ENCODE peak calls at places on chromosomes 2 and 18, in seven cellular contexts. M is cardiac fibroblast, S is kidney epithelial cell, R is K562, I is astrocyte of the cerebellum, L is lung, K is testis. A is an unnamed sample.

GRCh38 chr2:164335128-164335527 is 286.2 kb downstream of the GRB14 start:
- DNase-seq in M (no peak), S (no peak), R (no peak), I (no peak), L (no peak), K (no peak), A (no peak)

GRCh38 chr2:135030826-135031225 is 16.4 kb downstream of the MAP3K19 start:
- DNase-seq in M (peak; percentile 63), S (no peak), R (no peak), I (peak; percentile 66), L (no peak), K (no peak), A (peak; percentile 62)

GRCh38 chr2:197264332-197264731 is 46.2 kb downstream of the ANKRD44 start:
- DNase-seq in M (no peak), S (no peak), R (no peak), I (no peak), L (no peak), K (no peak), A (no peak)

GRCh38 chr2:201440182-201440581 is 11.1 kb downstream of the TRAK2 start:
- DNase-seq in M (no peak), S (no peak), R (peak; percentile 69), I (no peak), L (peak; percentile 70), K (no peak), A (no peak)

GRCh38 chr2:49371302-49371701 is 217.0 kb upstream of the FSHR start:
- DNase-seq in M (no peak), S (no peak), R (no peak), I (no peak), L (no peak), K (no peak), A (no peak)

GRCh38 chr2:10813085-10813748 is 632 bp upstream of the PDIA6 start:
- DNase-seq in M (no peak), S (no peak), R (no peak), I (no peak), L (no peak), K (no peak), A (no peak)

GRCh38 chr2:241064008-241064801 is 37.9 kb downstream of the MTERF4 start:
- DNase-seq in M (no peak), S (no peak), R (no peak), I (no peak), L (peak; percentile 66), K (peak; percentile 10), A (no peak)

GRCh38 chr18:32469691-32470131 is 971 bp downstream of the GAREM1 start:
- DNase-seq in M (peak; percentile 41), S (no peak), R (no peak), I (no peak), L (no peak), K (no peak), A (peak; percentile 38)

GRCh38 chr2:238136820-238137537 is 1.5 kb upstream of the KLHL30 start:
- DNase-seq in M (peak; percentile 79), S (no peak), R (no peak), I (no peak), L (peak; percentile 62), K (no peak), A (no peak)
- H3K4me3 ChIP-seq in M (no peak overlapping the region), S (no peak overlapping the region), R (no peak overlapping the region), I (no peak overlapping the region), L (no peak overlapping the region), K (no peak overlapping the region), A (no peak overlapping the region)

DNA sequence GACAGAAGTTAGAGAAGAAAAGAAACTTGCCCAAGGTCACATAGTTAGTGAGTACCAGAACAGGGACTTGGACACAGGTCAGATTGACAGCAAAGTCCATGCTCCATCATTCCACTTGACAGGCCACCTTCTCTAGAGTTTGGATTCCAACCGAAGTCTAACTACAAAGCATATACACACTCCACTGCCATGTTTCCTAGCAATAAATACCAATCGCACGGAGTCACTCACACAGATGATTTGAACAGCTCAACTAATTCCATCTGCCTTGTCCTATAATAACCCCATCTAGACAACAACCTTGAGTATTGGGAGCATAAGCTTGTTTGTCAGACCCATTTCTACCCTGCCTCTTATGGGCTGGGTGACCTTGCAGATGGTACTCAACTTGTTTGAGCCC is 334.6 kb upstream of the MGAT5 start:
- DNase-seq in M (no peak), S (no peak), R (no peak), I (no peak), L (no peak), K (no peak), A (no peak)
- TF ChIP-seq CTCF in M (no peak), S (no peak), R (no peak), I (no peak), L (no peak), K (no peak), A (no peak)

DNA sequence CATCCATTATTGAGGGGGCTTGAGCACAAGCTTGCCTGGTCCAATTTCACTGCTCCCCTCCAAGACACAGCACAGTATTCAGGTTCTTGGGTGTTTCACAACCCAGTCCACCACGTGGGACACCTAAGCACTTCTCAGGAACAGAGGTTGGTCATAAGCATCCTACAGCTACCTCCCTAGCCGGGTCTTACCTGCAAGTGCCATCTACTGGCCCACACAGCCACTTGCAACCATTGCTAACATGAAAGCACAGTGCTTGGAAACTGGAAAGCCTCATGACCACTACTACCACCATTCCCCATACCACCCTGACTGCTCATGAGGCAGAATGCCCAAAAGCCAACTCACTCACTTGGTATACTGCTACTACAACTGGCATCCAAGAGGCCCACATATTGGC is 105.7 kb upstream of the RPRM start:
- DNase-seq in M (no peak), S (no peak), R (no peak), I (no peak), L (no peak), K (no peak), A (no peak)
- H3K4me3 ChIP-seq in M (no peak overlapping the region), S (no peak overlapping the region), R (no peak overlapping the region), I (no peak overlapping the region), L (no peak overlapping the region), K (no peak overlapping the region), A (no peak overlapping the region)

DNA sequence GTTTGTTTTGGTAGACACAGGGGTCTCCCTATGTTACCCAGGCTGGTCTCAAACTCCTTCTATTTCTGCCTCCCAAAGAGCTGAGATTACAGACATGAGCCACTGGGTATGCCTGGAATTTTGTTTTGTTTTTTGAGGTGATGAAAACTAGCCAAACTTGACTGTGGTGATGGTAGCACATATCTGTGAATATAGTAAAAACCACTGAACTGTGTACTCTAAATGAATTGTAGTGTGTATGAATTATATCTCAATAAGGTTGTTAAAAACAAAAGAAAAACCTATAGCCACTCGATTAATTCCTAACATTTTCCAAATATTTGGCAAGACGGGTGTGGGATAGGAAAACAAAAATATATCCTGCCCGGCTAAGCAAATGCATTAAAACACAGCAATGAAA is 1302.3 kb upstream of the CHAC2 start:
- DNase-seq in M (no peak), S (no peak), R (no peak), I (peak; percentile 75), L (no peak), K (no peak), A (peak; percentile 38)
- TF ChIP-seq CTCF in M (no peak), S (no peak), R (no peak), I (no peak), L (no peak), K (no peak), A (no peak)

GRCh38 chr18:76404345-76404831 is 90.7 kb downstream of the ZNF516 start:
- DNase-seq in M (no peak), S (no peak), R (no peak), I (no peak), L (no peak), K (no peak), A (no peak)

GRCh38 chr18:76402026-76402990 is 92.7 kb downstream of the ZNF516 start:
- DNase-seq in M (no peak), S (no peak), R (no peak), I (no peak), L (no peak), K (no peak), A (no peak)

GRCh38 chr18:76398899-76399612 is 96.0 kb downstream of the ZNF516 start:
- DNase-seq in M (peak; percentile 76), S (no peak), R (peak; percentile 75), I (peak; percentile 47), L (peak; percentile 82), K (peak; percentile 94), A (peak; percentile 70)

GRCh38 chr18:76399613-76400391 is 95.2 kb downstream of the ZNF516 start:
- DNase-seq in M (no peak), S (no peak), R (no peak), I (no peak), L (no peak), K (no peak), A (no peak)

DNA sequence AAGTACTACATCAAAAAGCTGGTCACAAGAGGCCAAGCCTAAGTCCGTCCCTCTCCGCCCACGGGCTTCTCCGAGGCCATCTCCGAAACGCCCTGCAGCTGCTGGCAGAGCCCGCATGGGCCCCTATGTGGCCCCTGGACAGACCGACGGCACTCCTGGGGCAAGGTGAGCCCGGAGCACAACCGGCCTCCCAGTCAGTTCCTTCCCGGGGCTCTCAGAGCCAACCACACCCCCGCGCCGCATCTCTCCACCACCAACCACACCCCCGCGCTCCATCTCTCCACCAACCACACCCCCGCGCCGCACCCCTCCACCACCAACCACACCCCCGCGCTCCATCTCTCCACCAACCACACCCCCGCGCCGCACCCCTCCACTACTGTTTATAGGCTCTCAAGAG is 93.5 kb downstream of the ZNF516 start:
- DNase-seq in M (no peak), S (no peak), R (peak; percentile 13), I (no peak), L (no peak), K (no peak), A (no peak)
- H3K4me3 ChIP-seq in M (no peak overlapping the region), S (no peak overlapping the region), R (no peak overlapping the region), I (no peak overlapping the region), L (no peak overlapping the region), K (no peak overlapping the region), A (no peak overlapping the region)

DNA sequence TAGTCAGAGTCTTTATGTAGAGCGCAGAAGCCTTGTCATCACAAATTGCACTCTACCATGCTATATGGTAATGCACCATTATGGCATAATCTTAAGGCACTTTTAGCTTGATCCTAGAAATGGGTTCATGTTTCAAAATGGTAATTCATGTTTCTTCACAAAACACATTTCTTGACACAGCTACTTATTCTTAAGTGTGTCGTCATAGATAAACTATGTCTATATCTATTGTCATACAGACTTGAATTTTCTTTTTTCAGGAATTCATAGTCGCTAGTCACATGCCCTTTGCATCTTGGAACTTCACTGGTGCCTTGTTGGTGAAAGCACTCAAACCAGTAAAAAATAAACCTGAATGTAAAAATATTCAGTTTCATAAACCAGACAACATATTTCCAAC is 1578.2 kb downstream of the LRP1B start:
- DNase-seq in M (no peak), S (no peak), R (no peak), I (no peak), L (no peak), K (no peak), A (no peak)
- TF ChIP-seq CTCF in M (no peak), S (no peak), R (no peak), I (no peak), L (no peak), K (no peak), A (no peak)

GRCh38 chr2:69177785-69178636 is 165.0 kb downstream of the ANTXR1 start:
- DNase-seq in M (peak; percentile 98), S (no peak), R (peak; percentile 93), I (no peak), L (peak; percentile 85), K (peak; percentile 65), A (peak; percentile 80)
- H3K4me3 ChIP-seq in M (no peak overlapping the region), S (no peak overlapping the region), R (no peak overlapping the region), I (no peak overlapping the region), L (no peak overlapping the region), K (no peak overlapping the region), A (no peak overlapping the region)

GRCh38 chr2:220949476-220949875 is 622.6 kb downstream of the EPHA4 start:
- DNase-seq in M (no peak), S (no peak), R (no peak), I (no peak), L (no peak), K (no peak), A (no peak)
- TF ChIP-seq CTCF in M (no peak), S (no peak), R (no peak), I (no peak), L (no peak), K (no peak), A (no peak)

A was measured in astrocyte of the spinal cord.